ENCODE peak calls at places on chromosomes 3 and 15, in eight cellular contexts. One of them, this sample, is unnamed.

GRCh38 chr3:82274897-82275296 is 513.5 kb upstream of the GBE1 start:
- DNase-seq in anterior cingulate cortex: no peak
- DNase-seq in naive thymus-derived CD8-positive, alpha-beta T cell: no peak
- DNase-seq in A549: no peak
- DNase-seq in stimulated activated CD4-positive, alpha-beta T cell treated with anti-CD3 and anti-CD28 coated beads, Interleukin-1b, Interleukin-23, amount 100 ng/mL, for 1 hour: no peak
- DNase-seq in fibroblast of the conjunctiva: no peak
- DNase-seq in left ventricle myocardium inferior: no peak
- DNase-seq in hepatic stellate cell: no peak
- DNase-seq in this sample: no peak

GRCh38 chr15:98124576-98124975 is 164.1 kb downstream of the ARRDC4 start:
- DNase-seq in left ventricle myocardium inferior: no peak
- DNase-seq in hepatic stellate cell: no peak
- DNase-seq in fibroblast of the conjunctiva: no peak
- DNase-seq in anterior cingulate cortex: no peak
- DNase-seq in stimulated activated CD4-positive, alpha-beta T cell treated with anti-CD3 and anti-CD28 coated beads, Interleukin-1b, Interleukin-23, amount 100 ng/mL, for 1 hour: no peak
- DNase-seq in naive thymus-derived CD8-positive, alpha-beta T cell: no peak
- DNase-seq in A549: no peak
- DNase-seq in this sample: no peak

GRCh38 chr3:30294241-30294667 is 312.1 kb upstream of the TGFBR2 start:
- DNase-seq in left ventricle myocardium inferior: no peak
- DNase-seq in naive thymus-derived CD8-positive, alpha-beta T cell: no peak
- DNase-seq in hepatic stellate cell: peak; percentile 41
- DNase-seq in fibroblast of the conjunctiva: no peak
- DNase-seq in anterior cingulate cortex: no peak
- DNase-seq in stimulated activated CD4-positive, alpha-beta T cell treated with anti-CD3 and anti-CD28 coated beads, Interleukin-1b, Interleukin-23, amount 100 ng/mL, for 1 hour: no peak
- DNase-seq in A549: no peak
- DNase-seq in this sample: no peak

GRCh38 chr3:189689625-189690024 is 58.4 kb downstream of the TP63 start:
- DNase-seq in stimulated activated CD4-positive, alpha-beta T cell treated with anti-CD3 and anti-CD28 coated beads, Interleukin-1b, Interleukin-23, amount 100 ng/mL, for 1 hour: no peak
- DNase-seq in A549: no peak
- DNase-seq in fibroblast of the conjunctiva: no peak
- DNase-seq in left ventricle myocardium inferior: no peak
- DNase-seq in anterior cingulate cortex: no peak
- DNase-seq in naive thymus-derived CD8-positive, alpha-beta T cell: no peak
- DNase-seq in hepatic stellate cell: no peak
- DNase-seq in this sample: no peak

GRCh38 chr3:17949116-17949515 is 206.7 kb upstream of the TBC1D5 start:
- DNase-seq in A549: no peak
- DNase-seq in anterior cingulate cortex: no peak
- DNase-seq in hepatic stellate cell: no peak
- DNase-seq in stimulated activated CD4-positive, alpha-beta T cell treated with anti-CD3 and anti-CD28 coated beads, Interleukin-1b, Interleukin-23, amount 100 ng/mL, for 1 hour: no peak
- DNase-seq in fibroblast of the conjunctiva: no peak
- DNase-seq in left ventricle myocardium inferior: no peak
- DNase-seq in naive thymus-derived CD8-positive, alpha-beta T cell: no peak
- DNase-seq in this sample: no peak

GRCh38 chr15:92098869-92099268 is 245.4 kb downstream of the SLCO3A1 start:
- DNase-seq in left ventricle myocardium inferior: peak; percentile 41
- DNase-seq in fibroblast of the conjunctiva: no peak
- DNase-seq in anterior cingulate cortex: no peak
- DNase-seq in stimulated activated CD4-positive, alpha-beta T cell treated with anti-CD3 and anti-CD28 coated beads, Interleukin-1b, Interleukin-23, amount 100 ng/mL, for 1 hour: no peak
- DNase-seq in A549: no peak
- DNase-seq in naive thymus-derived CD8-positive, alpha-beta T cell: no peak
- DNase-seq in hepatic stellate cell: no peak
- DNase-seq in this sample: no peak

GRCh38 chr3:100402150-100402706 is 889 bp downstream of the LNP1 start:
- DNase-seq in left ventricle myocardium inferior: no peak
- DNase-seq in hepatic stellate cell: peak; percentile 11
- DNase-seq in stimulated activated CD4-positive, alpha-beta T cell treated with anti-CD3 and anti-CD28 coated beads, Interleukin-1b, Interleukin-23, amount 100 ng/mL, for 1 hour: no peak
- DNase-seq in fibroblast of the conjunctiva: peak; percentile 61
- DNase-seq in anterior cingulate cortex: no peak
- DNase-seq in A549: peak; percentile 9
- DNase-seq in naive thymus-derived CD8-positive, alpha-beta T cell: no peak
- DNase-seq in this sample: no peak

GRCh38 chr3:46468758-46469600 is 4.3 kb upstream of the LTF start:
- DNase-seq in naive thymus-derived CD8-positive, alpha-beta T cell: no peak
- DNase-seq in hepatic stellate cell: no peak
- DNase-seq in left ventricle myocardium inferior: peak; percentile 57
- DNase-seq in fibroblast of the conjunctiva: no peak
- DNase-seq in anterior cingulate cortex: no peak
- DNase-seq in stimulated activated CD4-positive, alpha-beta T cell treated with anti-CD3 and anti-CD28 coated beads, Interleukin-1b, Interleukin-23, amount 100 ng/mL, for 1 hour: no peak
- DNase-seq in A549: no peak
- DNase-seq in this sample: no peak

GRCh38 chr15:68195336-68196112 is 9.6 kb downstream of the CALML4 start:
- DNase-seq in fibroblast of the conjunctiva: no peak
- DNase-seq in left ventricle myocardium inferior: no peak
- DNase-seq in A549: no peak
- DNase-seq in stimulated activated CD4-positive, alpha-beta T cell treated with anti-CD3 and anti-CD28 coated beads, Interleukin-1b, Interleukin-23, amount 100 ng/mL, for 1 hour: no peak
- DNase-seq in naive thymus-derived CD8-positive, alpha-beta T cell: no peak
- DNase-seq in anterior cingulate cortex: no peak
- DNase-seq in hepatic stellate cell: no peak
- DNase-seq in this sample: no peak

GRCh38 chr3:64199933-64200332 is 25.3 kb downstream of the PRICKLE2 start:
- DNase-seq in naive thymus-derived CD8-positive, alpha-beta T cell: no peak
- DNase-seq in stimulated activated CD4-positive, alpha-beta T cell treated with anti-CD3 and anti-CD28 coated beads, Interleukin-1b, Interleukin-23, amount 100 ng/mL, for 1 hour: no peak
- DNase-seq in left ventricle myocardium inferior: no peak
- DNase-seq in anterior cingulate cortex: no peak
- DNase-seq in A549: no peak
- DNase-seq in fibroblast of the conjunctiva: no peak
- DNase-seq in hepatic stellate cell: no peak
- DNase-seq in this sample: no peak

GRCh38 chr15:33700695-33701303 is 267.5 kb upstream of the CHRM5 start:
- DNase-seq in stimulated activated CD4-positive, alpha-beta T cell treated with anti-CD3 and anti-CD28 coated beads, Interleukin-1b, Interleukin-23, amount 100 ng/mL, for 1 hour: peak; percentile 3
- DNase-seq in naive thymus-derived CD8-positive, alpha-beta T cell: peak; percentile 52
- DNase-seq in left ventricle myocardium inferior: peak; percentile 45
- DNase-seq in fibroblast of the conjunctiva: peak; percentile 68
- DNase-seq in anterior cingulate cortex: peak; percentile 13
- DNase-seq in A549: peak; percentile 85
- DNase-seq in hepatic stellate cell: peak; percentile 62
- DNase-seq in this sample: peak; percentile 41

GRCh38 chr3:58691997-58692396 is 25.4 kb upstream of the FAM3D start:
- DNase-seq in A549: peak; percentile 33
- DNase-seq in hepatic stellate cell: no peak
- DNase-seq in stimulated activated CD4-positive, alpha-beta T cell treated with anti-CD3 and anti-CD28 coated beads, Interleukin-1b, Interleukin-23, amount 100 ng/mL, for 1 hour: no peak
- DNase-seq in naive thymus-derived CD8-positive, alpha-beta T cell: no peak
- DNase-seq in fibroblast of the conjunctiva: peak; percentile 6
- DNase-seq in anterior cingulate cortex: no peak
- DNase-seq in left ventricle myocardium inferior: no peak
- DNase-seq in this sample: no peak

GRCh38 chr15:41487802-41488201 is 5.9 kb upstream of the ITPKA start:
- DNase-seq in hepatic stellate cell: no peak
- DNase-seq in anterior cingulate cortex: no peak
- DNase-seq in A549: no peak
- DNase-seq in left ventricle myocardium inferior: no peak
- DNase-seq in naive thymus-derived CD8-positive, alpha-beta T cell: no peak
- DNase-seq in stimulated activated CD4-positive, alpha-beta T cell treated with anti-CD3 and anti-CD28 coated beads, Interleukin-1b, Interleukin-23, amount 100 ng/mL, for 1 hour: no peak
- DNase-seq in fibroblast of the conjunctiva: no peak
- DNase-seq in this sample: no peak

This sample was measured in stimulated activated CD8-positive, alpha-beta memory T cell treated with anti-CD3 and anti-CD28 coated beads, Interleukin-7, amount 100 ng/mL, for 24 hours.